ENCODE peak calls at places on chromosomes 16 and 17, in five cellular contexts. K, E, Z, X and G are unnamed samples.

GRCh38 chr16:4704913-4705312 is 11.6 kb downstream of the NUDT16L1 start:
- DNase-seq in X (no peak), K (no peak), E (no peak), Z (no peak), G (no peak)

GRCh38 chr17:40551874-40552768 is 13.2 kb downstream of the CCR7 start:
- DNase-seq in X (no peak), E (no peak), Z (peak; percentile 24), K (peak; percentile 91), G (peak; percentile 98)

GRCh38 chr16:70573451-70574121 is 50.0 kb downstream of the SF3B3 start:
- DNase-seq in Z (no peak), X (no peak), E (no peak), K (no peak), G (peak; percentile 97)

GRCh38 chr17:79090503-79091372 is 16.1 kb downstream of the ENGASE start:
- DNase-seq in Z (peak; percentile 71), K (no peak), X (no peak), E (no peak), G (no peak)

GRCh38 chr17:3592216-3592860 is 16.9 kb downstream of the TRPV1 start:
- DNase-seq in K (no peak), E (no peak), Z (no peak), X (no peak), G (no peak)

GRCh38 chr16:34050787-34051320 is 591.4 kb downstream of the TP53TG3F start:
- DNase-seq in X (no peak), Z (no peak), K (no peak), E (no peak), G (no peak)

GRCh38 chr17:28476076-28476475 is 2.6 kb downstream of the SLC13A2 start:
- DNase-seq in X (no peak), Z (no peak), E (no peak), K (no peak), G (no peak)

GRCh38 chr16:72818286-72818845 is 229.6 kb downstream of the ZFHX3 start:
- DNase-seq in K (no peak), Z (no peak), X (no peak), E (no peak), G (no peak)

GRCh38 chr17:40699359-40699758 is 4.2 kb downstream of the KRT24 start:
- DNase-seq in K (no peak), X (no peak), E (no peak), Z (no peak), G (no peak)

GRCh38 chr16:59567496-59567895 is 833.4 kb upstream of the GOT2 start:
- DNase-seq in X (no peak), E (no peak), Z (no peak), K (no peak), G (no peak)

GRCh38 chr16:78852236-78852635 is 748.3 kb downstream of the MAF start:
- DNase-seq in Z (no peak), X (no peak), E (no peak), K (no peak), G (no peak)

GRCh38 chr17:64774888-64775600 is 112.9 kb upstream of the SMURF2 start:
- DNase-seq in K (no peak), Z (no peak), E (no peak), X (no peak), G (no peak)

GRCh38 chr17:4229627-4230026 is 34.2 kb downstream of the ANKFY1 start:
- DNase-seq in Z (no peak), X (no peak), E (no peak), K (peak; percentile 20), G (peak; percentile 67)

GRCh38 chr16:51592013-51592501 is 441.0 kb upstream of the SALL1 start:
- DNase-seq in X (no peak), K (no peak), E (no peak), Z (no peak), G (peak; percentile 12)

GRCh38 chr16:89261691-89262563 is 44.4 kb downstream of the ZNF778 start:
- DNase-seq in K (no peak), E (no peak), Z (no peak), X (no peak), G (peak; percentile 42)

GRCh38 chr17:9247401-9247938 is 226.2 kb downstream of the NTN1 start:
- DNase-seq in Z (no peak), K (no peak), E (no peak), X (no peak), G (no peak)

GRCh38 chr16:46954562-46954961 is 18.9 kb downstream of the DNAJA2 start:
- DNase-seq in K (no peak), E (no peak), X (no peak), Z (no peak), G (no peak)

GRCh38 chr17:31202968-31203367 is 94.1 kb downstream of the OMG start:
- DNase-seq in E (no peak), X (no peak), K (no peak), Z (no peak), G (no peak)

GRCh38 chr16:89038221-89038721 is 55.4 kb upstream of the ACSF3 start:
- DNase-seq in K (no peak), Z (no peak), X (no peak), E (no peak), G (no peak)

GRCh38 chr17:73792994-73793393 is 148.7 kb upstream of the SDK2 start:
- DNase-seq in E (no peak), X (no peak), Z (no peak), K (no peak), G (no peak)

GRCh38 chr17:79850571-79851460 is 11.6 kb upstream of the CBX4 start:
- DNase-seq in X (no peak), E (no peak), K (peak; percentile 26), Z (no peak), G (peak; percentile 65)

GRCh38 chr17:43316522-43317142 is 82.2 kb upstream of the ARL4D start:
- DNase-seq in Z (peak; percentile 70), K (no peak), E (peak; percentile 27), X (no peak), G (no peak)

GRCh38 chr16:11370084-11370931 is 25.0 kb downstream of the RMI2 start:
- DNase-seq in E (no peak), Z (no peak), K (no peak), X (no peak), G (no peak)

GRCh38 chr17:57551321-57552079 is 193.6 kb downstream of the CCDC182 start:
- DNase-seq in K (no peak), Z (no peak), X (no peak), E (no peak), G (no peak)

GRCh38 chr17:71974051-71974450 is 146.8 kb upstream of the SOX9 start:
- DNase-seq in Z (no peak), X (no peak), K (no peak), E (no peak), G (no peak)

GRCh38 chr16:89154390-89155183 is 17.0 kb upstream of the CDH15 start:
- DNase-seq in K (no peak), E (no peak), Z (no peak), X (no peak), G (no peak)

GRCh38 chr17:46771601-46772012 is 46.9 kb downstream of the WNT3 start:
- DNase-seq in K (no peak), X (no peak), E (no peak), Z (peak; percentile 72), G (peak; percentile 27)

GRCh38 chr16:56041556-56042140 is 149.6 kb upstream of the GNAO1 start:
- DNase-seq in E (peak; percentile 16), X (peak; percentile 68), K (no peak), Z (peak; percentile 78), G (no peak)

GRCh38 chr16:57623251-57624043 is 5.0 kb upstream of the ADGRG1 start:
- DNase-seq in K (no peak), X (peak; percentile 8), E (no peak), Z (peak; percentile 50), G (peak; percentile 50)

GRCh38 chr17:80566054-80566400 is 21.4 kb downstream of the RPTOR start:
- DNase-seq in E (no peak), Z (no peak), X (no peak), K (no peak), G (no peak)

GRCh38 chr17:35541434-35541833 is 4.0 kb upstream of the SLFN12L start:
- DNase-seq in Z (no peak), X (no peak), K (no peak), E (no peak), G (no peak)

GRCh38 chr17:75153854-75154194 is 488 bp downstream of the JPT1 start:
- DNase-seq in K (no peak), E (no peak), X (peak; percentile 48), Z (no peak), G (peak; percentile 44)

GRCh38 chr16:88393034-88393433 is 10.3 kb downstream of the ZNF469 start:
- DNase-seq in E (no peak), K (no peak), X (no peak), Z (no peak), G (peak; percentile 76)

GRCh38 chr16:1941924-1942809 is 832 bp downstream of the MSRB1 start:
- DNase-seq in Z (peak; percentile 29), K (no peak), X (no peak), E (no peak), G (no peak)

GRCh38 chr17:57242148-57242547 is 14.2 kb upstream of the MSI2 start:
- DNase-seq in E (no peak), K (no peak), Z (no peak), X (no peak), G (no peak)

GRCh38 chr17:74403512-74404137 is 28.3 kb upstream of the GPRC5C start:
- DNase-seq in X (no peak), E (no peak), Z (no peak), K (no peak), G (no peak)

GRCh38 chr16:81697321-81697885 is 81.7 kb upstream of the PLCG2 start:
- DNase-seq in K (no peak), Z (peak; percentile 77), E (no peak), X (no peak), G (no peak)